ENCODE peak calls at places on chromosomes 5 and 9, in ten cellular contexts. R is GM12878; C is heart right ventricle; U is cardiac muscle cell; H is suprapubic skin; G is colonic mucosa; I is uterus; B is left ventricle myocardium inferior; L is fibroblast of mammary gland; F is CD4-positive, alpha-beta T cell. S is an unnamed sample.
A peak's percentile ranks its signal among the peaks of the same experiment; 100 is the strongest.

GRCh38 chr5:159183247-159183646 is 26.1 kb downstream of the RNF145 start:
- DNase-seq in R (no peak), C (no peak), U (no peak), H (no peak), G (no peak), I (no peak), B (no peak), L (no peak), F (no peak), S (no peak)

GRCh38 chr5:173025651-173026050 is 30.5 kb upstream of the CREBRF start:
- DNase-seq in R (no peak), C (no peak), U (no peak), H (no peak), G (no peak), I (no peak), B (no peak), L (no peak), F (no peak), S (no peak)

GRCh38 chr5:148939676-148940075 is 113.3 kb downstream of the ADRB2 start:
- DNase-seq in R (no peak), C (no peak), U (no peak), H (no peak), G (no peak), I (no peak), B (no peak), L (peak; percentile 60), F (no peak), S (no peak)

GRCh38 chr5:154757647-154758406 is 2.6 kb downstream of the LARP1 start:
- DNase-seq in R (no peak), C (no peak), U (no peak), H (no peak), G (no peak), I (no peak), B (no peak), L (peak; percentile 61), F (peak; percentile 11), S (no peak)

GRCh38 chr5:125189451-125190051 is 443.1 kb upstream of the ZNF608 start:
- DNase-seq in R (no peak), C (no peak), U (no peak), H (no peak), G (no peak), I (no peak), B (no peak), L (peak; percentile 75), F (no peak), S (no peak)

GRCh38 chr9:7045361-7045760 is 287.6 kb downstream of the KDM4C start:
- DNase-seq in R (no peak), C (no peak), U (no peak), H (no peak), G (no peak), I (no peak), B (no peak), L (peak; percentile 35), F (no peak), S (no peak)

GRCh38 chr5:113759505-113760145 is 246.1 kb downstream of the YTHDC2 start:
- DNase-seq in R (no peak), C (no peak), U (no peak), H (no peak), G (no peak), I (no peak), B (no peak), L (no peak), F (no peak), S (no peak)

GRCh38 chr5:133830281-133830680 is 138.1 kb downstream of the C5orf15 start:
- DNase-seq in R (no peak), C (no peak), U (no peak), H (no peak), G (no peak), I (no peak), B (no peak), L (no peak), F (no peak), S (no peak)

GRCh38 chr9:95333426-95333825 is 15.9 kb upstream of the FANCC start:
- DNase-seq in R (no peak), C (no peak), U (no peak), H (no peak), G (no peak), I (no peak), B (no peak), L (no peak), F (no peak), S (no peak)

GRCh38 chr9:95338243-95338642 is 20.7 kb upstream of the FANCC start:
- DNase-seq in R (no peak), C (no peak), U (no peak), H (no peak), G (no peak), I (no peak), B (no peak), L (no peak), F (no peak), S (no peak)

GRCh38 chr9:95332860-95333259 is 15.4 kb upstream of the FANCC start:
- DNase-seq in R (no peak), C (no peak), U (no peak), H (no peak), G (no peak), I (no peak), B (no peak), L (no peak), F (no peak), S (no peak)

GRCh38 chr9:95341262-95342011 is 23.9 kb upstream of the FANCC start:
- DNase-seq in R (no peak), C (peak; percentile 15), U (peak; percentile 52), H (no peak), G (no peak), I (no peak), B (no peak), L (peak; percentile 28), F (no peak), S (no peak)

DNA sequence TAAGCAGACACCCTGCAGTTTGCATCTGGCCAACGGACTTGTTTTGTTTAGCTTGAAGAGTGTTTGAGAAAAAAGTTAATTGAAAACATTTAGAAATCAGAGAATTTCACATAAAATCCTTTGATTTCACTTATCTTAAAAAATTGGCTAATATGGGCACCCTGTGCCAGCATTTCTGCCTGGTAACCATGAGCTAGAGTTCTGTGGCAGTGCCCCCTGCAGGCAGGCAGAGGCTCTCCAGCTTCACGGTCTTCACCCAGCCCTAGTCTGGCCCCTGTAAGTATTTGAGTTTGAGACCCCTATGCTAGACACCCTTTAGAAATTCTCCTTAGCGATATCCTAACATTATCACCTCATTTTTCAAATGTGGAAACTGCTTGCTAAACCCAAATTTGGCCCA is 18.8 kb upstream of the FANCC start:
- DNase-seq in R (no peak), C (no peak), U (peak; percentile 9), H (no peak), G (no peak), I (no peak), B (no peak), L (no peak), F (no peak), S (no peak)
- TF ChIP-seq CTCF in R (peak; percentile 9), C (no peak), U (peak; percentile 52), H (peak; percentile 23), G (peak; percentile 46), I (no peak), B (peak; percentile 62), L (peak; percentile 58), F (peak; percentile 62), S (peak; percentile 42)

GRCh38 chr9:98519641-98520040 is 189.1 kb downstream of the GABBR2 start:
- DNase-seq in R (no peak), C (no peak), U (no peak), H (no peak), G (no peak), I (no peak), B (no peak), L (no peak), F (no peak), S (no peak)

GRCh38 chr9:98522487-98522886 is 186.2 kb downstream of the GABBR2 start:
- DNase-seq in R (no peak), C (no peak), U (no peak), H (no peak), G (no peak), I (no peak), B (no peak), L (peak; percentile 15), F (no peak), S (no peak)

GRCh38 chr9:98521141-98521540 is 187.6 kb downstream of the GABBR2 start:
- DNase-seq in R (no peak), C (no peak), U (no peak), H (no peak), G (no peak), I (no peak), B (no peak), L (peak; percentile 92), F (no peak), S (no peak)

GRCh38 chr9:98520221-98520920 is 188.4 kb downstream of the GABBR2 start:
- DNase-seq in R (no peak), C (no peak), U (no peak), H (no peak), G (no peak), I (no peak), B (no peak), L (peak; percentile 58), F (no peak), S (no peak)

GRCh38 chr9:98523231-98523901 is 185.4 kb downstream of the GABBR2 start:
- DNase-seq in R (no peak), C (no peak), U (peak; percentile 18), H (no peak), G (no peak), I (no peak), B (no peak), L (peak; percentile 74), F (no peak), S (no peak)
- TF ChIP-seq CTCF in R (peak; percentile 9), C (no peak), U (peak; percentile 60), H (no peak), G (no peak), I (no peak), B (no peak), L (peak; percentile 63), F (no peak), S (no peak)

DNA sequence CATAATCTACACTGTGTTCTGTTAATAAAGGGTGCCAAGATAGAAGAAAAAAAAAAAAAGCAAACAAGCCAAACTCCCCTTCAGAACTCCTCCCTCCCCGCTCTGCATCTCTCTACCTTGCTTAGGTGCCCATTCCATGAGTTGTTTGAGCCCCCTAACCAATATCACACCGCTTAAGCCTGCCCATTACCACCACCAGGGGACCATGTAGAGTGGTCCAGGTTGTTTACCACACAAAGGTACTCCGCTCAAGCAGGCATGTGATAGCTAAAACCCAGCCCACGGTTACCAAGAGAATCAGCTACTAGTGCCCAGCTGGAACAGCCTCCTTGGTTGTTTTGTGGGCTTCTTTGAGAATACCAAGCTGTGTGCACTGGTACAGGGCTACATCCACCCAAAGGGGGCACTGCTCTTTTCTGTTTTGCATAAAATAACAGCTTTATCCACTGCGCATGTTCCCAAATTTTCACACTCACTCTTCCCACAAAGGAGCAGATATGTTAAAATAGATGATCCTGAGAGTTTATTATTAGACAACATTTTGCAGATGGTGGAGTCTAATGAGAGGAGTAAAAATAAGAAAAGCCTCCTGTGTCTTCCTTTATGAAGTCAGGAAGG is 304.1 kb downstream of the DEPDC1B start:
- DNase-seq in R (no peak), C (no peak), U (no peak), H (no peak), G (no peak), I (no peak), B (no peak), L (no peak), F (no peak), S (no peak)
- TF ChIP-seq CTCF in R (no peak), C (no peak), U (peak; percentile 16), H (no peak), G (no peak), I (no peak), B (no peak), L (no peak), F (no peak), S (no peak)

DNA sequence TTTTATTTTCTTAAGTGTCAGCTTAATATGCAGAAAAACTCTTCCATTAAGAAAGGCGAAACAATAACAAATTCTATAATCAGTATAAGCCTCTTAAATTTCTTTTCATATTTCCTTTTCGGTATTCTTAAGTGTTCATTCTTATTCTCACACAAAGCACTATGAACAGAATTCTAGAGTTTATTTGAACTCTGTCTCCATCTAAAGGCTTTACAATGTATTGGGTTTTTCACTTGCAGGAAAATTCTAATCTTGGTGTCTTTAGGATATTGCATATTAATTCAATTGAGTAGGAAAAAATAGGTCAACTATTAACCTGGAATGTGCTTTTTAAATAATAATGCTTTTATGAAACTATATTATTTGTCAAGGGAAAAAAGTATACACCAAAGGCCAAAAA is 166.6 kb downstream of the SLF1 start:
- DNase-seq in R (no peak), C (no peak), U (no peak), H (no peak), G (no peak), I (no peak), B (no peak), L (no peak), F (no peak), S (no peak)
- TF ChIP-seq CTCF in R (no peak), C (no peak), U (no peak), H (no peak), G (no peak), I (no peak), B (peak; percentile 36), L (peak; percentile 23), F (no peak), S (no peak)

S was measured in GM12864.